ENCODE peak calls at places on chromosomes 16 and 17, in ten cellular contexts. One of them, this sample, is unnamed.

GRCh38 chr16:3101841-3102470 is 2.9 kb upstream of the ZSCAN10 start:
- DNase-seq in NCI-H1417: no peak
- DNase-seq in endodermal cell: peak; percentile 89
- DNase-seq in tibial artery: no peak
- DNase-seq in T follicular helper cell: no peak
- DNase-seq in epithelial cell of prostate: no peak
- DNase-seq in PC-3: no peak
- DNase-seq in GM19239: no peak
- DNase-seq in H7: peak; percentile 86
- DNase-seq in ureter: no peak
- DNase-seq in this sample: peak; percentile 72

GRCh38 chr17:79192503-79193500 is 118.2 kb downstream of the ENGASE start:
- DNase-seq in NCI-H1417: peak; percentile 49
- DNase-seq in endodermal cell: peak; percentile 97
- DNase-seq in tibial artery: no peak
- DNase-seq in T follicular helper cell: no peak
- DNase-seq in epithelial cell of prostate: no peak
- DNase-seq in PC-3: peak; percentile 48
- DNase-seq in GM19239: no peak
- DNase-seq in H7: peak; percentile 89
- DNase-seq in ureter: no peak
- DNase-seq in this sample: peak; percentile 72

GRCh38 chr16:80739523-80739922 is 64.9 kb downstream of the CDYL2 start:
- DNase-seq in NCI-H1417: no peak
- DNase-seq in endodermal cell: no peak
- DNase-seq in tibial artery: no peak
- DNase-seq in T follicular helper cell: no peak
- DNase-seq in epithelial cell of prostate: no peak
- DNase-seq in PC-3: peak; percentile 13
- DNase-seq in GM19239: no peak
- DNase-seq in H7: no peak
- DNase-seq in ureter: no peak
- DNase-seq in this sample: no peak

GRCh38 chr16:17367932-17368331 is 102.8 kb downstream of the XYLT1 start:
- DNase-seq in NCI-H1417: no peak
- DNase-seq in endodermal cell: peak; percentile 96
- DNase-seq in tibial artery: no peak
- DNase-seq in T follicular helper cell: no peak
- DNase-seq in epithelial cell of prostate: no peak
- DNase-seq in PC-3: no peak
- DNase-seq in GM19239: no peak
- DNase-seq in H7: peak; percentile 72
- DNase-seq in ureter: no peak
- DNase-seq in this sample: peak; percentile 96

GRCh38 chr16:89981414-89981813 is 32.9 kb downstream of the DEF8 start:
- DNase-seq in NCI-H1417: no peak
- DNase-seq in endodermal cell: no peak
- DNase-seq in tibial artery: no peak
- DNase-seq in T follicular helper cell: no peak
- DNase-seq in epithelial cell of prostate: no peak
- DNase-seq in PC-3: no peak
- DNase-seq in GM19239: no peak
- DNase-seq in H7: no peak
- DNase-seq in ureter: no peak
- DNase-seq in this sample: no peak

GRCh38 chr16:67055712-67056487 is 27.0 kb downstream of the CBFB start:
- DNase-seq in NCI-H1417: no peak
- DNase-seq in endodermal cell: no peak
- DNase-seq in tibial artery: no peak
- DNase-seq in T follicular helper cell: no peak
- DNase-seq in epithelial cell of prostate: peak; percentile 95
- DNase-seq in PC-3: peak; percentile 89
- DNase-seq in GM19239: no peak
- DNase-seq in H7: no peak
- DNase-seq in ureter: no peak
- DNase-seq in this sample: no peak

GRCh38 chr16:23629516-23629915 is 11.6 kb downstream of the PALB2 start:
- DNase-seq in NCI-H1417: no peak
- DNase-seq in endodermal cell: no peak
- DNase-seq in tibial artery: no peak
- DNase-seq in T follicular helper cell: no peak
- DNase-seq in epithelial cell of prostate: peak; percentile 70
- DNase-seq in PC-3: no peak
- DNase-seq in GM19239: no peak
- DNase-seq in H7: no peak
- DNase-seq in ureter: no peak
- DNase-seq in this sample: no peak

GRCh38 chr17:50290074-50290702 is 15.9 kb downstream of the TMEM92 start:
- DNase-seq in NCI-H1417: no peak
- DNase-seq in endodermal cell: peak; percentile 66
- DNase-seq in tibial artery: peak; percentile 94
- DNase-seq in T follicular helper cell: no peak
- DNase-seq in epithelial cell of prostate: peak; percentile 91
- DNase-seq in PC-3: peak; percentile 98
- DNase-seq in GM19239: no peak
- DNase-seq in H7: no peak
- DNase-seq in ureter: peak; percentile 91
- DNase-seq in this sample: peak; percentile 74

GRCh38 chr17:58531661-58532554 is 17.5 kb upstream of the MTMR4 start:
- DNase-seq in NCI-H1417: peak; percentile 70
- DNase-seq in endodermal cell: peak; percentile 91
- DNase-seq in tibial artery: peak; percentile 42
- DNase-seq in T follicular helper cell: peak; percentile 43
- DNase-seq in epithelial cell of prostate: no peak
- DNase-seq in PC-3: peak; percentile 56
- DNase-seq in GM19239: peak; percentile 64
- DNase-seq in H7: peak; percentile 95
- DNase-seq in ureter: no peak
- DNase-seq in this sample: peak; percentile 60

GRCh38 chr16:87550510-87550961 is 51.8 kb upstream of the JPH3 start:
- DNase-seq in NCI-H1417: peak; percentile 40
- DNase-seq in endodermal cell: peak; percentile 90
- DNase-seq in tibial artery: no peak
- DNase-seq in T follicular helper cell: peak; percentile 31
- DNase-seq in epithelial cell of prostate: no peak
- DNase-seq in PC-3: peak; percentile 31
- DNase-seq in GM19239: peak; percentile 74
- DNase-seq in H7: peak; percentile 96
- DNase-seq in ureter: peak; percentile 51
- DNase-seq in this sample: peak; percentile 43

GRCh38 chr17:17446666-17447155 is 30.1 kb upstream of the MED9 start:
- DNase-seq in NCI-H1417: no peak
- DNase-seq in endodermal cell: peak; percentile 61
- DNase-seq in tibial artery: no peak
- DNase-seq in T follicular helper cell: no peak
- DNase-seq in epithelial cell of prostate: no peak
- DNase-seq in PC-3: no peak
- DNase-seq in GM19239: no peak
- DNase-seq in H7: no peak
- DNase-seq in ureter: no peak
- DNase-seq in this sample: peak; percentile 40

GRCh38 chr17:41521574-41522261 is 3.0 kb upstream of the KRT15 start:
- DNase-seq in NCI-H1417: no peak
- DNase-seq in endodermal cell: peak; percentile 86
- DNase-seq in tibial artery: no peak
- DNase-seq in T follicular helper cell: no peak
- DNase-seq in epithelial cell of prostate: peak; percentile 94
- DNase-seq in PC-3: peak; percentile 95
- DNase-seq in GM19239: no peak
- DNase-seq in H7: peak; percentile 83
- DNase-seq in ureter: peak; percentile 86
- DNase-seq in this sample: peak; percentile 88

GRCh38 chr16:89921699-89922476 is 1.3 kb upstream of the TUBB3 start:
- DNase-seq in NCI-H1417: peak; percentile 69
- DNase-seq in endodermal cell: peak; percentile 89
- DNase-seq in tibial artery: peak; percentile 78
- DNase-seq in T follicular helper cell: no peak
- DNase-seq in epithelial cell of prostate: peak; percentile 66
- DNase-seq in PC-3: peak; percentile 87
- DNase-seq in GM19239: no peak
- DNase-seq in H7: peak; percentile 84
- DNase-seq in ureter: peak; percentile 85
- DNase-seq in this sample: peak; percentile 93

GRCh38 chr17:43902190-43902589 is 5.1 kb downstream of the MPP2 start:
- DNase-seq in NCI-H1417: no peak
- DNase-seq in endodermal cell: peak; percentile 69
- DNase-seq in tibial artery: no peak
- DNase-seq in T follicular helper cell: no peak
- DNase-seq in epithelial cell of prostate: no peak
- DNase-seq in PC-3: no peak
- DNase-seq in GM19239: no peak
- DNase-seq in H7: no peak
- DNase-seq in ureter: no peak
- DNase-seq in this sample: no peak

GRCh38 chr16:89599451-89599858 is 14.0 kb upstream of the DPEP1 start:
- DNase-seq in NCI-H1417: peak; percentile 19
- DNase-seq in endodermal cell: peak; percentile 95
- DNase-seq in tibial artery: no peak
- DNase-seq in T follicular helper cell: no peak
- DNase-seq in epithelial cell of prostate: no peak
- DNase-seq in PC-3: peak; percentile 42
- DNase-seq in GM19239: no peak
- DNase-seq in H7: peak; percentile 92
- DNase-seq in ureter: no peak
- DNase-seq in this sample: peak; percentile 79

GRCh38 chr17:80365001-80365965 is 49.7 kb upstream of the ENDOV start:
- DNase-seq in NCI-H1417: no peak
- DNase-seq in endodermal cell: no peak
- DNase-seq in tibial artery: peak; percentile 16
- DNase-seq in T follicular helper cell: no peak
- DNase-seq in epithelial cell of prostate: no peak
- DNase-seq in PC-3: no peak
- DNase-seq in GM19239: no peak
- DNase-seq in H7: no peak
- DNase-seq in ureter: no peak
- DNase-seq in this sample: no peak

GRCh38 chr16:55418586-55418985 is 60.4 kb upstream of the MMP2 start:
- DNase-seq in NCI-H1417: no peak
- DNase-seq in endodermal cell: peak; percentile 81
- DNase-seq in tibial artery: no peak
- DNase-seq in T follicular helper cell: no peak
- DNase-seq in epithelial cell of prostate: no peak
- DNase-seq in PC-3: no peak
- DNase-seq in GM19239: no peak
- DNase-seq in H7: peak; percentile 33
- DNase-seq in ureter: no peak
- DNase-seq in this sample: peak; percentile 48

GRCh38 chr17:15782809-15783208 is 50.7 kb downstream of the TBC1D26 start:
- DNase-seq in NCI-H1417: no peak
- DNase-seq in endodermal cell: no peak
- DNase-seq in tibial artery: peak; percentile 53
- DNase-seq in T follicular helper cell: no peak
- DNase-seq in epithelial cell of prostate: no peak
- DNase-seq in PC-3: no peak
- DNase-seq in GM19239: no peak
- DNase-seq in H7: peak; percentile 38
- DNase-seq in ureter: peak; percentile 64
- DNase-seq in this sample: no peak

GRCh38 chr16:11796227-11797165 is 562 bp downstream of the ZC3H7A start:
- DNase-seq in NCI-H1417: peak; percentile 41
- DNase-seq in endodermal cell: peak; percentile 79
- DNase-seq in tibial artery: peak; percentile 73
- DNase-seq in T follicular helper cell: no peak
- DNase-seq in epithelial cell of prostate: no peak
- DNase-seq in PC-3: peak; percentile 11
- DNase-seq in GM19239: no peak
- DNase-seq in H7: peak; percentile 89
- DNase-seq in ureter: peak; percentile 62
- DNase-seq in this sample: peak; percentile 54

GRCh38 chr17:14301279-14301760 is 439 bp downstream of the HS3ST3B1 start:
- DNase-seq in NCI-H1417: peak; percentile 52
- DNase-seq in endodermal cell: no peak
- DNase-seq in tibial artery: no peak
- DNase-seq in T follicular helper cell: no peak
- DNase-seq in epithelial cell of prostate: no peak
- DNase-seq in PC-3: no peak
- DNase-seq in GM19239: no peak
- DNase-seq in H7: peak; percentile 68
- DNase-seq in ureter: no peak
- DNase-seq in this sample: no peak

GRCh38 chr17:28747046-28747691 is 3.4 kb downstream of the TRAF4 start:
- DNase-seq in NCI-H1417: peak; percentile 32
- DNase-seq in endodermal cell: peak; percentile 65
- DNase-seq in tibial artery: no peak
- DNase-seq in T follicular helper cell: no peak
- DNase-seq in epithelial cell of prostate: no peak
- DNase-seq in PC-3: peak; percentile 81
- DNase-seq in GM19239: no peak
- DNase-seq in H7: peak; percentile 63
- DNase-seq in ureter: peak; percentile 85
- DNase-seq in this sample: peak; percentile 78

GRCh38 chr17:62592305-62593099 is 35.0 kb upstream of the MRC2 start:
- DNase-seq in NCI-H1417: no peak
- DNase-seq in endodermal cell: no peak
- DNase-seq in tibial artery: no peak
- DNase-seq in T follicular helper cell: no peak
- DNase-seq in epithelial cell of prostate: no peak
- DNase-seq in PC-3: peak; percentile 83
- DNase-seq in GM19239: no peak
- DNase-seq in H7: no peak
- DNase-seq in ureter: no peak
- DNase-seq in this sample: no peak